ENCODE peak calls at places on chromosomes 12 and 14, in four cellular contexts. Y, S, E and C are unnamed samples.

GRCh38 chr12:101855364-101855884 is 22.0 kb upstream of the DRAM1 start:
- DNase-seq in Y (peak; percentile 85), S (no peak), E (no peak), C (peak; percentile 25)

GRCh38 chr12:47082283-47082962 is 2.7 kb upstream of the AMIGO2 start:
- DNase-seq in Y (no peak), S (no peak), E (no peak), C (no peak)

GRCh38 chr12:119989619-119990381 is 764 bp downstream of the BICDL1 start:
- DNase-seq in Y (peak; percentile 78), S (no peak), E (peak; percentile 87), C (peak; percentile 41)

GRCh38 chr12:10184261-10184843 is 5.5 kb downstream of the TMEM52B start:
- DNase-seq in Y (no peak), S (no peak), E (no peak), C (no peak)

GRCh38 chr14:68792022-68792829 is 641 bp downstream of the ZFP36L1 start:
- DNase-seq in Y (no peak), S (no peak), E (no peak), C (no peak)

GRCh38 chr12:33116284-33116683 is 219.7 kb upstream of the PKP2 start:
- DNase-seq in Y (no peak), S (no peak), E (no peak), C (no peak)

GRCh38 chr14:31894351-31894750 is 182.8 kb upstream of the ARHGAP5 start:
- DNase-seq in Y (peak; percentile 51), S (no peak), E (no peak), C (no peak)

GRCh38 chr14:93946104-93946503 is 19.0 kb downstream of the FAM181A start:
- DNase-seq in Y (no peak), S (no peak), E (no peak), C (no peak)

GRCh38 chr12:12081836-12082497 is 11.2 kb downstream of the BCL2L14 start:
- DNase-seq in Y (peak; percentile 57), S (peak; percentile 39), E (no peak), C (peak; percentile 70)

GRCh38 chr12:127750076-127750840 is 516.7 kb upstream of the TMEM132C start:
- DNase-seq in Y (no peak), S (no peak), E (no peak), C (no peak)

GRCh38 chr12:97493729-97494128 is 31.1 kb downstream of the RMST start:
- DNase-seq in Y (no peak), S (no peak), E (no peak), C (no peak)

GRCh38 chr12:77796775-77797174 is 33.9 kb upstream of the NAV3 start:
- DNase-seq in Y (no peak), S (no peak), E (no peak), C (no peak)

GRCh38 chr12:30725739-30726138 is 29.0 kb downstream of the CAPRIN2 start:
- DNase-seq in Y (no peak), S (no peak), E (no peak), C (no peak)

GRCh38 chr12:99920561-99920960 is 64.2 kb downstream of the ANKS1B start:
- DNase-seq in Y (no peak), S (no peak), E (no peak), C (no peak)

GRCh38 chr12:23834076-23834475 is 115.4 kb downstream of the SOX5 start:
- DNase-seq in Y (no peak), S (no peak), E (no peak), C (no peak)

GRCh38 chr14:103692871-103693270 is 22.4 kb downstream of the XRCC3 start:
- DNase-seq in Y (no peak), S (no peak), E (no peak), C (no peak)
- TF ChIP-seq CREM in Y (no peak), S (no peak), E (no peak), C (no peak)

DNA sequence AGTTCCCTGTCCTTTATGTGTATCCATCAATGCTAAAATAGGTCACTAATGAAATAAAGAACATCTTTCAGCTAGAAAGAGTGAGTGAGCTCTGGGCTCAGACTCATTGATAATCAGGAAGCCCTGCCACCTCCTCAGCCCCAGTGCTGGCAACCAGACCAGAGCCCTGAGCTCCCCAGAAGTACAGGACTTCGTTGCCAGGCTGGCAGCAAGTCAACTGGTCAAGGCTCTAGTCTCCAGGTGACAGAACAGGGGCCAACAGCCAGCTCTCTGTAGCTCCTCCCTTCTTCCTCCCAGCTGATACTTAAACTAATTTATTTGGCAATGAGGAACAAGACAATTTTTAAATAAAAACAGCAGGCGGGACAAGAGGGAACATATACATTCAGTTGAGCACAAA is 145.3 kb downstream of the EGLN3 start:
- DNase-seq in Y (no peak), S (no peak), E (no peak), C (no peak)
- TF ChIP-seq CREM in Y (no peak), S (no peak), E (no peak), C (no peak)

DNA sequence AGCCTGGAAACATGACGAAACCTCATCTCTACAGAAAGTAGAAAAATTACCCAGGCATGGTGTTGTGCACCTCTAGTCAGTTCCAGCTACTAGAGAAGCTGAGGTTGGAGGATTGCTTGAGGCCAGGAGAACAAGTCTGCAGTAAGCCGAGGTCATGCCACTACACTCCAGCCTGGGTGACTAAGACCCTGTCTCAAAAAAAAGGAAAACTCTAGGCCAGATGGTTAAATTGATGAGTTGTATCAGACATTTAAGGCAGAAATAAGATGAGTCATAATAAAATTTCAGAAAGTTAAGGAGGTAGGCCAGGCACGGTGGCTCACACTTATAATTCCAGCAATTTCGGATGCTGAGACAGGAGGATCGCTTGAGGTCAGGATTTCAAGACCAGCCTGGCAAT is 10.7 kb downstream of the EIF2S1 start:
- DNase-seq in Y (no peak), S (no peak), E (no peak), C (no peak)
- TF ChIP-seq CREM in Y (no peak), S (no peak), E (no peak), C (no peak)

GRCh38 chr12:108840605-108841328 is 16.6 kb downstream of the SSH1 start:
- DNase-seq in Y (no peak), S (no peak), E (no peak), C (no peak)

GRCh38 chr12:108838194-108839010 is 19.0 kb downstream of the SSH1 start:
- DNase-seq in Y (peak; percentile 86), S (peak; percentile 91), E (peak; percentile 32), C (peak; percentile 80)

GRCh38 chr12:108839890-108840230 is 17.5 kb downstream of the SSH1 start:
- DNase-seq in Y (no peak), S (no peak), E (no peak), C (no peak)

GRCh38 chr12:108837680-108838079 is 19.7 kb downstream of the SSH1 start:
- DNase-seq in Y (no peak), S (no peak), E (no peak), C (no peak)

DNA sequence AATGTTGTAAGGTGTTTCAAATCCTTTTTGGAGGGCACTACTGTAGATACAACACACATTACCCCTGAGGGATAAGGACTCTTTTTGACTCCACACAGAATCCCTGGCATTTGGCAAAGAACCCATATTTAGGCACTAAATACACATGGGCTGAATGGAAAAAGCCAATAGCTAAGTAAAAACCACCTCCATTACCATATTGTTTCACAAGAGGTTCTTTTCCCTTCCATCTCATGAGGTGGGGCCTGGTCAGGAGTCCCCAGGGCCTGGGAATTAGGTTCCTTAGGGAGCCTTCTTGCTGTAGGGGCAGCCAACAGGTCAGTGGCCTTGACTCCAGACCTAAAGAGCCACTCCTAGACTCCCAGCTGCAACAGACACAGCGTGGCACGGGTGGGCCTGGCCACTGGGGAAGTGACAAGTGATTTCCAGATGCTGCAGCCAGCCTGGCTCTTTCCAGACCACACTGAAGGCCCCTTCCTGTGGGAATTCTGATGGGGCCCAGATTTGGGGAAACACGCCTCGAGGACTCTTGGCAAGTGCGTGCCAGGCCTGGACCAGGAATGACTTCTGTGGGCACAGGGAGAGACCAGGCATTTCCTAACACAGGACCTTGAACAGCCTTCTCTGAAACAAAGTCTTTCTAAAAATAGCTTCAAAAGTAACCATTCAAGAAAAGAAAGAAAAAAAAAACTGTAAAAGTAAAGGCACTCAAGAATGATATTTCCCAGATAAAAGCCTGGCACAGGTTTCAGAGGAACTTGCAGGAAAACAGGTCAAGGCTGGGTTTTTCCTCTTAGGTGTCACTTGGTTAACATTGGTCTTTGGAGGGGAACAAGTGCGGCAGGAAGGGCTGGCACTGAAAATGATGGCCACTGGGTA is 18.1 kb downstream of the SSH1 start:
- DNase-seq in Y (no peak), S (no peak), E (no peak), C (no peak)
- TF ChIP-seq CREM in Y (no peak), S (no peak), E (no peak), C (no peak)